ENCODE peak calls at places on chromosomes 1 and 21, in four cellular contexts. Y is PC-3, K is activated T-cell treated with anti-CD3 and anti-CD28 coated beads for 1 hour, O is trophoblast cell. F is an unnamed sample.

GRCh38 chr21:41600116-41600515 is 92.2 kb upstream of the TMPRSS2 start:
- DNase-seq in Y (no peak), O (no peak), K (no peak), F (no peak)

GRCh38 chr1:32500387-32501209 is 35.7 kb downstream of the ZBTB8B start:
- DNase-seq in K (no peak), Y (peak; percentile 68), O (peak; percentile 77), F (peak; percentile 67)

GRCh38 chr1:220386494-220387195 is 114.4 kb upstream of the RAB3GAP2 start:
- DNase-seq in K (no peak), Y (no peak), O (peak; percentile 66), F (no peak)

GRCh38 chr21:33915368-33916199 is at the start of gene ATP5PO:
- DNase-seq in Y (peak; percentile 99), O (peak; percentile 99), K (peak; percentile 93), F (peak; percentile 97)

GRCh38 chr1:171940373-171940772 is 99.1 kb downstream of the DNM3 start:
- DNase-seq in O (no peak), K (no peak), Y (no peak), F (no peak)

GRCh38 chr1:214280386-214281029 is 451 bp upstream of the SMYD2 start:
- DNase-seq in Y (peak; percentile 59), O (peak; percentile 45), K (no peak), F (peak; percentile 70)

GRCh38 chr1:210260087-210260486 is 27.5 kb downstream of the SERTAD4 start:
- DNase-seq in Y (no peak), O (no peak), K (no peak), F (no peak)

GRCh38 chr1:77313491-77313890 is 31.7 kb downstream of the AK5 start:
- DNase-seq in O (no peak), K (no peak), Y (peak; percentile 41), F (peak; percentile 38)